ENCODE peak calls at places on chromosomes 16 and 17, in five cellular contexts. One of them, this sample, is unnamed.

GRCh38 chr17:44307387-44308186 is 814 bp upstream of the RUNDC3A start:
- DNase-seq in ACHN: peak
- DNase-seq in activated CD4-positive, CD25-positive, alpha-beta regulatory T cell: no peak
- DNase-seq in HS-5: no peak
- DNase-seq in NCI-H1417: peak
- DNase-seq in this sample: peak

GRCh38 chr16:46857261-46857962 is 26.4 kb upstream of the C16orf87 start:
- DNase-seq in ACHN: peak
- DNase-seq in activated CD4-positive, CD25-positive, alpha-beta regulatory T cell: no peak
- DNase-seq in HS-5: no peak
- DNase-seq in NCI-H1417: peak
- DNase-seq in this sample: no peak

GRCh38 chr16:86375370-86375769 is 135.0 kb upstream of the FOXF1 start:
- DNase-seq in ACHN: no peak
- DNase-seq in activated CD4-positive, CD25-positive, alpha-beta regulatory T cell: no peak
- DNase-seq in HS-5: no peak
- DNase-seq in NCI-H1417: no peak
- DNase-seq in this sample: no peak

GRCh38 chr17:61720016-61720795 is 129.2 kb upstream of the NACA2 start:
- DNase-seq in ACHN: no peak
- DNase-seq in activated CD4-positive, CD25-positive, alpha-beta regulatory T cell: no peak
- DNase-seq in HS-5: no peak
- DNase-seq in NCI-H1417: no peak
- DNase-seq in this sample: no peak

GRCh38 chr17:8082312-8082711 is 5.2 kb downstream of the ALOX12B start:
- DNase-seq in ACHN: no peak
- DNase-seq in activated CD4-positive, CD25-positive, alpha-beta regulatory T cell: no peak
- DNase-seq in HS-5: no peak
- DNase-seq in NCI-H1417: no peak
- DNase-seq in this sample: no peak

GRCh38 chr17:35795007-35795870 is at the start of gene MMP28:
- DNase-seq in ACHN: peak
- DNase-seq in activated CD4-positive, CD25-positive, alpha-beta regulatory T cell: peak
- DNase-seq in HS-5: no peak
- DNase-seq in NCI-H1417: peak
- DNase-seq in this sample: no peak

GRCh38 chr17:37574427-37574826 is 34.8 kb downstream of the SYNRG start:
- DNase-seq in ACHN: no peak
- DNase-seq in activated CD4-positive, CD25-positive, alpha-beta regulatory T cell: no peak
- DNase-seq in HS-5: no peak
- DNase-seq in NCI-H1417: no peak
- DNase-seq in this sample: no peak

GRCh38 chr17:66920965-66921364 is 43.5 kb upstream of the CACNG4 start:
- DNase-seq in ACHN: no peak
- DNase-seq in activated CD4-positive, CD25-positive, alpha-beta regulatory T cell: no peak
- DNase-seq in HS-5: no peak
- DNase-seq in NCI-H1417: no peak
- DNase-seq in this sample: no peak

GRCh38 chr16:56362706-56363105 is 62.6 kb downstream of the AMFR start:
- DNase-seq in ACHN: no peak
- DNase-seq in activated CD4-positive, CD25-positive, alpha-beta regulatory T cell: no peak
- DNase-seq in HS-5: no peak
- DNase-seq in NCI-H1417: no peak
- DNase-seq in this sample: no peak

GRCh38 chr17:64240741-64241347 is 22.2 kb downstream of the TEX2 start:
- DNase-seq in ACHN: no peak
- DNase-seq in activated CD4-positive, CD25-positive, alpha-beta regulatory T cell: no peak
- DNase-seq in HS-5: peak
- DNase-seq in NCI-H1417: no peak
- DNase-seq in this sample: no peak

GRCh38 chr16:66539628-66540469 is 10.1 kb downstream of the TK2 start:
- DNase-seq in ACHN: peak
- DNase-seq in activated CD4-positive, CD25-positive, alpha-beta regulatory T cell: no peak
- DNase-seq in HS-5: no peak
- DNase-seq in NCI-H1417: peak
- DNase-seq in this sample: no peak

GRCh38 chr16:78194948-78195347 is 95.5 kb downstream of the WWOX start:
- DNase-seq in ACHN: no peak
- DNase-seq in activated CD4-positive, CD25-positive, alpha-beta regulatory T cell: no peak
- DNase-seq in HS-5: no peak
- DNase-seq in NCI-H1417: no peak
- DNase-seq in this sample: no peak